ENCODE peak calls at places on chromosomes 1 and 21, in eight cellular contexts. O is NCI-H187, E is KG1, T is GM18507, G is prostate gland, K is NCI-H1436, L is heart left ventricle, C is myocyte. A is an unnamed sample.

GRCh38 chr1:29105822-29106221 is 17.9 kb downstream of the TMEM200B start:
- DNase-seq in L (no peak), G (no peak), C (peak; percentile 18), T (no peak), K (no peak), E (no peak), O (no peak), A (peak; percentile 41)

GRCh38 chr1:183912265-183912886 is 107.5 kb downstream of the RGL1 start:
- DNase-seq in G (no peak), E (no peak), T (no peak), K (no peak), C (no peak), L (no peak), O (no peak), A (no peak)

GRCh38 chr1:208093754-208094719 is 150.1 kb downstream of the PLXNA2 start:
- DNase-seq in G (peak; percentile 58), E (peak; percentile 19), T (peak; percentile 32), L (peak; percentile 85), C (peak; percentile 64), O (no peak), K (peak; percentile 34), A (peak; percentile 75)

GRCh38 chr1:231041705-231042261 is 1.7 kb upstream of the FAM89A start:
- DNase-seq in T (no peak), K (no peak), L (no peak), G (no peak), E (no peak), C (no peak), O (no peak), A (no peak)

GRCh38 chr1:161307230-161307768 is 2.5 kb downstream of the MPZ start:
- DNase-seq in E (no peak), T (no peak), C (peak; percentile 66), K (no peak), G (no peak), O (no peak), L (no peak), A (peak; percentile 95)

GRCh38 chr1:209988706-209989105 is 50.7 kb downstream of the SYT14 start:
- DNase-seq in E (no peak), O (no peak), K (no peak), C (no peak), T (no peak), L (no peak), G (no peak), A (no peak)

GRCh38 chr1:157249326-157249725 is 111.1 kb upstream of the ETV3 start:
- DNase-seq in C (no peak), T (no peak), L (no peak), O (no peak), G (no peak), E (no peak), K (no peak), A (no peak)

GRCh38 chr1:223825767-223826461 is 19.8 kb downstream of the TP53BP2 start:
- DNase-seq in O (no peak), C (no peak), K (no peak), T (no peak), G (no peak), E (no peak), L (no peak), A (no peak)

GRCh38 chr1:232414100-232414499 is 215.8 kb downstream of the SIPA1L2 start:
- DNase-seq in O (no peak), C (no peak), K (no peak), G (no peak), E (no peak), T (no peak), L (no peak), A (no peak)

GRCh38 chr1:178241057-178241456 is 147.2 kb downstream of the RASAL2 start:
- DNase-seq in L (no peak), T (no peak), G (no peak), K (no peak), O (no peak), C (no peak), E (no peak), A (peak; percentile 57)

GRCh38 chr1:111801071-111801850 is 45.6 kb downstream of the DDX20 start:
- DNase-seq in C (no peak), T (no peak), E (no peak), O (no peak), K (no peak), G (peak; percentile 11), L (no peak), A (no peak)

GRCh38 chr1:237779356-237779755 is 111.4 kb downstream of the ZP4 start:
- DNase-seq in G (no peak), K (no peak), L (no peak), C (no peak), T (no peak), E (no peak), O (no peak), A (no peak)

GRCh38 chr1:212291505-212292134 is 6.4 kb downstream of the PPP2R5A start:
- DNase-seq in K (peak; percentile 80), E (no peak), O (no peak), C (peak; percentile 60), L (no peak), T (no peak), G (peak; percentile 9), A (peak; percentile 53)

GRCh38 chr1:209241481-209241880 is 342.0 kb upstream of the CAMK1G start:
- DNase-seq in E (no peak), O (no peak), G (no peak), K (no peak), L (no peak), T (no peak), C (peak; percentile 29), A (peak; percentile 40)

GRCh38 chr21:41677671-41678015 is 89.2 kb downstream of the RIPK4 start:
- DNase-seq in G (no peak), E (no peak), C (no peak), O (no peak), K (no peak), L (no peak), T (no peak), A (no peak)

GRCh38 chr1:152543808-152544207 is 22.8 kb downstream of the LCE3E start:
- DNase-seq in L (no peak), K (no peak), G (no peak), T (no peak), C (peak; percentile 5), O (no peak), E (no peak), A (peak; percentile 6)

GRCh38 chr1:155983191-155984023 is 5.1 kb upstream of the ARHGEF2 start:
- DNase-seq in G (no peak), E (no peak), C (peak; percentile 86), K (peak; percentile 20), T (no peak), L (peak; percentile 84), O (no peak), A (peak; percentile 92)

GRCh38 chr1:162069334-162070093 is at the start of gene NOS1AP:
- DNase-seq in O (peak; percentile 80), G (peak; percentile 86), C (peak; percentile 75), T (peak; percentile 80), E (no peak), K (peak; percentile 72), L (peak; percentile 91), A (peak; percentile 42)

GRCh38 chr1:119816407-119816806 is 5.1 kb upstream of the REG4 start:
- DNase-seq in L (no peak), T (no peak), K (no peak), O (no peak), G (no peak), C (no peak), E (no peak), A (peak; percentile 49)

GRCh38 chr1:2126331-2127180 is 68.0 kb downstream of the FAAP20 start:
- DNase-seq in L (peak; percentile 44), T (no peak), C (no peak), G (no peak), E (peak; percentile 27), K (no peak), O (no peak), A (no peak)

GRCh38 chr21:44571844-44572782 is 1.4 kb upstream of the KRTAP10-4 start:
- DNase-seq in T (no peak), O (no peak), L (no peak), C (no peak), G (no peak), K (no peak), E (no peak), A (no peak)

GRCh38 chr1:187680823-187681222 is 852.1 kb downstream of the PLA2G4A start:
- DNase-seq in L (no peak), C (peak; percentile 24), K (no peak), G (no peak), E (no peak), T (no peak), O (no peak), A (peak; percentile 27)

GRCh38 chr1:112359961-112360767 is 35.9 kb upstream of the CTTNBP2NL start:
- DNase-seq in L (no peak), E (no peak), C (peak; percentile 47), K (no peak), O (no peak), T (no peak), G (peak; percentile 66), A (peak; percentile 72)